ENCODE peak calls at places on chromosomes 12 and 14, in nine cellular contexts. C, L, M, N, X, Y, S, A and R are unnamed samples. For H3K4me1, the result is how much of the 10 kb centered on the place peaks cover.

GRCh38 chr12:69569236-69569635 is 16.0 kb upstream of the CCT2 start:
- DNase-seq in A (no peak), N (no peak), S (no peak), L (no peak), C (no peak), Y (no peak), M (no peak), X (no peak), R (no peak)

GRCh38 chr14:104794641-104795467 is 694 bp downstream of the AKT1 start:
- DNase-seq in N (no peak), X (peak), S (no peak), Y (no peak), L (peak), C (no peak), M (no peak), A (no peak), R (peak)

GRCh38 chr14:36300337-36300736 is 20.1 kb downstream of the MBIP start:
- DNase-seq in S (no peak), C (no peak), M (no peak), N (no peak), Y (no peak), L (no peak), X (no peak), A (no peak), R (no peak)

GRCh38 chr12:114888458-114888857 is 204.5 kb upstream of the TBX3 start:
- DNase-seq in X (no peak), N (no peak), S (no peak), Y (no peak), L (peak), M (no peak), C (no peak), A (no peak), R (no peak)

GRCh38 chr12:16610743-16611142 is 4.8 kb upstream of the LMO3 start:
- DNase-seq in Y (no peak), M (no peak), L (no peak), S (no peak), N (no peak), X (no peak), A (no peak), C (no peak), R (no peak)

GRCh38 chr14:74569826-74570591 is 42.0 kb downstream of the LTBP2 start:
- DNase-seq in N (no peak), X (no peak), Y (no peak), M (peak), A (no peak), C (no peak), S (no peak), L (no peak), R (no peak)

GRCh38 chr12:107670999-107671643 is 14.5 kb upstream of the PWP1 start:
- DNase-seq in C (no peak), N (no peak), L (peak), S (no peak), Y (peak), X (no peak), M (no peak), A (no peak), R (no peak)

GRCh38 chr12:5965950-5966383 is 20.9 kb upstream of the ANO2 start:
- DNase-seq in A (no peak), L (peak), M (no peak), Y (no peak), C (peak), N (peak), X (peak), S (no peak), R (peak)

GRCh38 chr12:18905134-18905533 is 167.2 kb downstream of the CAPZA3 start:
- DNase-seq in C (no peak), N (no peak), L (no peak), A (no peak), Y (no peak), X (no peak), S (no peak), M (no peak), R (no peak)

GRCh38 chr12:18907154-18907553 is 169.2 kb downstream of the CAPZA3 start:
- DNase-seq in C (no peak), S (no peak), A (no peak), M (no peak), Y (no peak), X (no peak), N (no peak), L (no peak), R (no peak)

GRCh38 chr12:18907793-18908580 is 170.1 kb downstream of the CAPZA3 start:
- DNase-seq in X (no peak), Y (no peak), L (no peak), A (no peak), N (no peak), C (no peak), M (no peak), S (no peak), R (no peak)

GRCh38 chr12:18906354-18906753 is 168.4 kb downstream of the CAPZA3 start:
- DNase-seq in X (no peak), M (no peak), A (no peak), N (no peak), S (no peak), Y (no peak), L (no peak), C (no peak), R (no peak)
- H3K4me3 ChIP-seq in X (no peak), M (no peak), A (no peak), N (no peak), S (no peak), Y (no peak), L (no peak), C (no peak), R (no peak)

DNA sequence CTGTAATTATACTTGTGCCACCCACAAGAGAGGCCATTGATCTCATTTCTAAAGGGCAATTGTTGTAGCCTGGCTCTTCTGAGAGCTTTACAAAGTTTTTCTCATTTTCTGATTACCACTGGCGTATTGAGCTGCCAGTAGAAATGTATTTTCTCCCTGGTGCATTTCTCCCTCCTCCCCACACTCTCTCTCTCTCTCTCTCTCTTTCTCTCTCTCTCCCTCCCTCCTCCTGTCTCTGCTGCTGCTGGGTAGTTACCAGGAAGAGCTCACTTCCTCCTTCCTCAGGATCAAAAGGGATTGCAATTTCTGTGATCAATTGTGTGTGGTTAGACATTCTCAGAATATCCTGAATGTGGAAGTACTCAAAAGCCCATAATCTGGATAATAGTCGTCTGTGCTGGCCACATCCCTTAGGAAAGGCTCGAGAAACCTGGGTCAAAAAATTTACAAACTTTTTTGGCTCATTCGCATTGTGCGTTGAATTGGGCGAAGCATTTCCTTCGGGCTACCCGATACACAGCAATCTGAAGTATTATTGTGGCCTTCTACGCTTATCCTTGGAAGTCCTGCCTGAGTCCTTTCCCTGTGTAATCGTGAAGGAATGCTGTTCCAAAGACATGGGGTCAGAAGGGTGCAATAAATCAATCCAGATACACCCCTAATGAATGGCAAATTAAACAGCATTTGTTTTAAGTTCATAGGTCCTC is 254.8 kb downstream of the MSRB3 start:
- DNase-seq in Y (no peak), M (no peak), L (no peak), X (no peak), S (no peak), C (no peak), N (no peak), A (no peak), R (no peak)
- H3K4me1 ChIP-seq in Y (under half), M (under half), L (under half), X (under half), S (under half), C (under half), N (under half), A (under half), R (half or more)

GRCh38 chr12:125014526-125014925 is 21.1 kb downstream of the BRI3BP start:
- DNase-seq in M (peak), C (no peak), X (no peak), S (no peak), Y (no peak), L (no peak), N (no peak), A (no peak), R (no peak)
- H3K27ac ChIP-seq in M (no peak), C (no peak), X (no peak), S (no peak), Y (no peak), L (no peak), N (no peak), A (no peak), R (no peak)

DNA sequence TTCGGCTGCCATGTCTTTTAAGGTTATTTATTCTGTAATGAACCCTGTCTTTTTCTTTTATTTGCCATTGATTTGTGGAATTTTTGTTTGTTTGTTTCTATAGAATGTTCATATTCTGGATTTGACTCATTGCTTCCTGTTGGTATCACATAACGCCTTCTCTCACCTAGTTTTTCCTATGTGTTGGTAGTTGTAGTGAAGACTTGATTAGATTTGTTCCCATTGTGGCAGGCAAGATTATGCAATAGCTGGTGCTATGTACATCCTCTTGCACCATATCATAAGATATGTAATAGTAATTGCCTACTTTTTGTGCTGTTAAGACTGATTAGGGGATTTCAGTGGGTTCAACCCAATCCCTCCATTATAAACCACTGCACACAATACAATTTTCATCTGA is 3.9 kb upstream of the KRT6B start:
- DNase-seq in C (no peak), L (no peak), S (no peak), Y (no peak), N (no peak), M (no peak), X (no peak), A (no peak), R (no peak)
- H3K4me3 ChIP-seq in C (no peak), L (no peak), S (no peak), Y (no peak), N (no peak), M (no peak), X (no peak), A (no peak), R (no peak)

GRCh38 chr12:24014853-24015590 is 65.6 kb upstream of the SOX5 start:
- DNase-seq in C (no peak), X (no peak), L (no peak), M (no peak), Y (no peak), N (no peak), S (no peak), A (no peak), R (no peak)
- H3K4me1 ChIP-seq in C (under half), X (under half), L (under half), M (under half), Y (under half), N (under half), S (under half), A (under half), R (under half)

DNA sequence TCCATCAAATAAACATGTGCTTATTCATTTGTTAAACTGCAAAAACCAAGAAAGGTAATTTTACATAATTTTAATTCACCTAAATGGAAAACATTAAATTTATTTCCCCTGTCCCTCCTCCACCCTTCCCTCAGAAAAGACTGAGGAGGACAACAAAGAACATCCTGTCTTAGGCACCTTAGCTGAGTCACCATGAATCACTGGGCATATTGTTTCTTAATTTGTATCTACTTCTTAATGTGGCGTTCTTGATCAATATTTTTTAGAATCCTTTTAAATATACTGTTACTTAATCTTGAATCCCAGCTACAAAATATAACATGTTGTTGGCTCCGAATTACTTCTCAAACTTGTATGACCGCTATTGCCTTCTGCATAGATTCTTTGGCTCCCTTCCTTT is 23.5 kb downstream of the SIX6 start:
- DNase-seq in M (no peak), A (no peak), S (no peak), Y (no peak), C (no peak), X (no peak), L (no peak), N (no peak), R (no peak)
- H3K27ac ChIP-seq in M (no peak), A (no peak), S (no peak), Y (no peak), C (no peak), X (no peak), L (no peak), N (no peak), R (no peak)

GRCh38 chr12:57545809-57546437 is 1.1 kb downstream of the DCTN2 start:
- DNase-seq in X (no peak), S (no peak), N (no peak), A (no peak), M (no peak), Y (peak), C (no peak), L (peak), R (no peak)
- H3K4me3 ChIP-seq in X (peak), S (peak), N (peak), A (peak), M (peak), Y (peak), C (peak), L (peak), R (peak)

GRCh38 chr12:132568301-132568700 is 42.1 kb downstream of the LRCOL1 start:
- DNase-seq in X (no peak), A (no peak), S (no peak), N (no peak), Y (no peak), C (no peak), M (no peak), L (no peak), R (no peak)
- H3K4me1 ChIP-seq in X (under half), A (under half), S (under half), N (under half), Y (under half), C (under half), M (under half), L (under half), R (under half)